ENCODE peak calls at places on chromosomes 12 and 14, in five cellular contexts. F, V, G, Q and N are unnamed samples. For H3K4me1, the result is how much of the 10 kb centered on the place peaks cover.

GRCh38 chr14:103915616-103916015 is 12.6 kb upstream of the TDRD9 start:
- DNase-seq in Q (no peak), F (no peak), V (no peak), G (no peak), N (no peak)

GRCh38 chr14:51521764-51522163 is 129.9 kb upstream of the FRMD6 start:
- DNase-seq in G (no peak), V (no peak), F (no peak), Q (no peak), N (no peak)

GRCh38 chr14:105588236-105588860 is 62.0 kb downstream of the TMEM121 start:
- DNase-seq in G (no peak), F (no peak), Q (no peak), V (no peak), N (no peak)

GRCh38 chr14:34562776-34563150 is 23.3 kb upstream of the EAPP start:
- DNase-seq in G (no peak), V (no peak), F (no peak), Q (no peak), N (no peak)

GRCh38 chr12:102765736-102766135 is 151.3 kb downstream of the PAH start:
- DNase-seq in V (no peak), G (no peak), F (no peak), Q (no peak), N (no peak)

GRCh38 chr12:121000530-121000929 is 15.8 kb downstream of the C12orf43 start:
- DNase-seq in Q (no peak), V (no peak), G (no peak), F (no peak), N (no peak)

GRCh38 chr14:94021416-94022157 is 4.6 kb upstream of the OTUB2 start:
- DNase-seq in F (no peak), V (no peak), G (no peak), Q (no peak), N (no peak)

GRCh38 chr14:105144666-105145380 is 23.8 kb downstream of the JAG2 start:
- DNase-seq in F (no peak), Q (peak), V (no peak), G (no peak), N (no peak)

GRCh38 chr14:104435147-104436046 is 144.2 kb upstream of the C14orf180 start:
- DNase-seq in G (no peak), Q (peak), F (no peak), V (no peak), N (no peak)

GRCh38 chr12:25701290-25701689 is 148.2 kb upstream of the LMNTD1 start:
- DNase-seq in G (no peak), Q (no peak), V (no peak), F (no peak), N (no peak)

GRCh38 chr12:34033628-34034296 is 11.5 kb downstream of the ALG10 start:
- DNase-seq in G (peak), Q (no peak), V (peak), F (peak), N (no peak)

GRCh38 chr14:73878436-73878835 is 8.2 kb upstream of the ZNF410 start:
- DNase-seq in F (no peak), V (no peak), G (no peak), Q (no peak), N (no peak)

GRCh38 chr12:121524196-121524930 is 56.5 kb downstream of the KDM2B start:
- DNase-seq in V (no peak), F (no peak), Q (peak), G (no peak), N (no peak)

GRCh38 chr14:40981247-40981646 is 625.4 kb upstream of the LRFN5 start:
- DNase-seq in Q (no peak), G (no peak), V (no peak), F (no peak), N (no peak)

GRCh38 chr14:100810861-100811461 is 15.0 kb upstream of the MEG3 start:
- DNase-seq in V (no peak), G (no peak), Q (peak), F (no peak), N (no peak)

GRCh38 chr14:100898465-100898864 is 5.1 kb downstream of the RTL1 start:
- DNase-seq in V (no peak), G (no peak), Q (no peak), F (no peak), N (no peak)

GRCh38 chr14:105165761-105166485 is 2.7 kb downstream of the JAG2 start:
- DNase-seq in Q (no peak), V (no peak), F (no peak), G (no peak), N (peak)

GRCh38 chr12:63857771-63858670 is 13.5 kb downstream of the SRGAP1 start:
- DNase-seq in Q (no peak), F (no peak), V (no peak), G (no peak), N (no peak)

GRCh38 chr12:75488553-75488952 is 8.0 kb downstream of the GLIPR1 start:
- DNase-seq in Q (no peak), F (no peak), V (no peak), G (peak), N (peak)

GRCh38 chr14:100577986-100578431 is 9.2 kb downstream of the BEGAIN start:
- DNase-seq in Q (peak), G (no peak), V (no peak), F (no peak), N (no peak)

GRCh38 chr12:94590428-94590827 is 59.9 kb downstream of the TMCC3 start:
- DNase-seq in Q (no peak), F (no peak), V (no peak), G (peak), N (no peak)

GRCh38 chr12:87425942-87426554 is 603.2 kb downstream of the C12orf50 start:
- DNase-seq in F (no peak), Q (no peak), V (no peak), G (peak), N (no peak)

GRCh38 chr14:106813477-106813823 is 1287.1 kb downstream of the TMEM121 start:
- DNase-seq in F (no peak), V (no peak), G (no peak), Q (no peak), N (no peak)

GRCh38 chr14:91119556-91120311 is 5.9 kb downstream of the DGLUCY start:
- DNase-seq in G (no peak), V (peak), Q (no peak), F (no peak), N (no peak)

GRCh38 chr14:85313801-85314207 is 216.1 kb upstream of the FLRT2 start:
- DNase-seq in V (peak), Q (no peak), F (no peak), G (no peak), N (no peak)

GRCh38 chr14:103546651-103547454 is 15.6 kb downstream of the BAG5 start:
- DNase-seq in V (peak), G (peak), Q (peak), F (peak), N (peak)

GRCh38 chr12:117850048-117850447 is 118.7 kb downstream of the KSR2 start:
- DNase-seq in F (no peak), V (peak), Q (no peak), G (peak), N (peak)

GRCh38 chr12:118397693-118398440 is 21.5 kb downstream of the SUDS3 start:
- DNase-seq in F (no peak), Q (no peak), V (no peak), G (no peak), N (peak)

GRCh38 chr14:22545842-22546721 is 42.9 kb downstream of the DAD1 start:
- DNase-seq in F (no peak), Q (no peak), V (peak), G (no peak), N (no peak)
- H3K4me1 ChIP-seq in F (half or more), Q (under half), V (under half), G (half or more), N (under half)

DNA sequence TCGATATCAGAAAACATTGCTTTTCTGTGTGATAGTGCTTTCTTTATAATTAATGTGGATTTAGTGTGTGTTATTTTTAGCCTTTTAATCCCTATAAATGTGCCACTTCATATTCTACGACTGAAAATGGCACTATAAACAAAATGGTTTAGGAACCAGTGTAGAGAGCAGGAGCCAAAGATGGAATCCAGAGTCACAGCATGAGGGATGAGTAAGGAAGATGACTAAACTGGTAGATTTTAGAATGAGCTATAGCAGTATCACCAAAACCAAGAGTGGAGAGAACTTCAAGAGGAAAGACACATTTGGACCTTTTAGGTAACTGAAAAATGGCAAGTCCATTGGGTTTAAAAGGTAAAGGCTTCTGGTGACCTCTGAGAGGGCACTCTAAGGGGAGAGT is 887.2 kb downstream of the NRXN3 start:
- DNase-seq in V (no peak), Q (no peak), F (no peak), G (no peak), N (no peak)
- H3K4me1 ChIP-seq in V (under half), Q (under half), F (under half), G (under half), N (under half)

GRCh38 chr14:95150910-95151309 is 6.4 kb downstream of the DICER1 start:
- DNase-seq in Q (no peak), F (no peak), G (no peak), V (no peak), N (no peak)
- H3K4me1 ChIP-seq in Q (under half), F (under half), G (half or more), V (under half), N (half or more)

DNA sequence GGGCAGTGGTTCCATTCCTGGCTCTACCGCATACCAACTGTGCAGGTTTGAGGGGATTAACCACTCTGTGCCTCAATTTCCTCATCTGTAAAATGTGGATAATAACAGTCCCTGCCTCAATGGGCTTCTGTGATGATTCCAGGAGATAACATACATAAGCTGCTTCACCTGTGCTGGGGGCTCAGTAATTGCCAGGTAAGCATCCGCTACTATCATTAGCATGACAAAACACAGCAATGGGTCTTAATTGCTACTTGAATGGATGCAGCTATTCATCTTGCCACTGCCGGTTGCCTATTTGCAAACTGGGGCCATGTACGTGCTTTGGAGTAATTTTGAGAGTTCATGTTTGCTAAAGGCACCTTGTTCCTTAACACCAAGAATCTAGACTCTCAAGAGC is 132.6 kb downstream of the TMEM132D start:
- DNase-seq in G (peak), V (no peak), Q (no peak), F (no peak), N (no peak)
- H3K4me1 ChIP-seq in G (under half), V (under half), Q (under half), F (under half), N (under half)

GRCh38 chr12:116169071-116169470 is 108.4 kb downstream of the MED13L start:
- DNase-seq in G (no peak), Q (no peak), V (no peak), F (no peak), N (no peak)
- H3K4me1 ChIP-seq in G (under half), Q (under half), V (under half), F (under half), N (under half)

DNA sequence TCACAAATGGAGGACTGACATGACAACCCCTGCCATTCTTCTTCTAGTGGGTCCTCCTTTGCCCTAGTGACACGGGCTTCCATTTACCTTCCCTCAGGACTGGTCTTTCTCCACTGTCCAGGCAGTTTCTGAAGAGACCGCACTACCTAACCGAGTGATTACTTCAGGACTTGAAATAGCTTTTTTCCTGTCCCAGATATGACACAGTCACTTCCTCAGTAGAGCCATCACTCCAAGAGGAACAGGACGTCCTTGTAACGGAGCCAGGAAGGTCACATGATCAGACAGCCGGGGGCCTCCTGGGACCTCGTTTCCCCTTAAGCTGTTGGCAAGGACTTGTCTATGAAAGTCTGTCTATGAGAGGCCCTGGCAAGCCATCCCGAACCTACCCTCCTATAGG is 62.3 kb downstream of the FOS start:
- DNase-seq in G (no peak), V (peak), F (no peak), Q (peak), N (peak)
- H3K4me1 ChIP-seq in G (under half), V (under half), F (under half), Q (under half), N (under half)

GRCh38 chr14:68306265-68306933 is 486.5 kb downstream of the ZFP36L1 start:
- DNase-seq in Q (no peak), G (no peak), F (no peak), V (no peak), N (no peak)
- H3K4me1 ChIP-seq in Q (under half), G (under half), F (under half), V (under half), N (under half)

GRCh38 chr12:124416516-124417395 is 121.9 kb downstream of the RFLNA start:
- DNase-seq in F (no peak), Q (no peak), G (no peak), V (no peak), N (no peak)
- H3K4me1 ChIP-seq in F (under half), Q (under half), G (under half), V (under half), N (under half)

GRCh38 chr12:46521145-46521544 is 148.6 kb upstream of the SLC38A2 start:
- DNase-seq in F (no peak), G (no peak), Q (no peak), V (no peak), N (no peak)

GRCh38 chr12:46523863-46524770 is 151.5 kb upstream of the SLC38A2 start:
- DNase-seq in Q (no peak), F (peak), G (no peak), V (peak), N (no peak)

GRCh38 chr12:46524778-46525177 is 152.2 kb upstream of the SLC38A2 start:
- DNase-seq in V (peak), Q (peak), G (peak), F (no peak), N (peak)

GRCh38 chr12:46523446-46523845 is 150.9 kb upstream of the SLC38A2 start:
- DNase-seq in V (no peak), Q (no peak), F (no peak), G (no peak), N (no peak)

GRCh38 chr12:46522141-46522540 is 149.6 kb upstream of the SLC38A2 start:
- DNase-seq in G (no peak), V (no peak), Q (no peak), F (no peak), N (no peak)
- H3K4me1 ChIP-seq in G (under half), V (under half), Q (under half), F (under half), N (under half)

GRCh38 chr14:99550387-99550992 is 53.5 kb downstream of the CCDC85C start:
- DNase-seq in G (no peak), Q (no peak), F (no peak), V (no peak), N (no peak)

GRCh38 chr14:99551034-99551922 is 52.7 kb downstream of the CCDC85C start:
- DNase-seq in Q (no peak), F (no peak), V (no peak), G (no peak), N (no peak)

GRCh38 chr14:99552021-99552553 is 51.9 kb downstream of the CCDC85C start:
- DNase-seq in V (no peak), G (no peak), Q (no peak), F (no peak), N (no peak)

GRCh38 chr14:99554184-99554583 is 49.8 kb downstream of the CCDC85C start:
- DNase-seq in Q (no peak), F (no peak), G (no peak), V (no peak), N (no peak)

DNA sequence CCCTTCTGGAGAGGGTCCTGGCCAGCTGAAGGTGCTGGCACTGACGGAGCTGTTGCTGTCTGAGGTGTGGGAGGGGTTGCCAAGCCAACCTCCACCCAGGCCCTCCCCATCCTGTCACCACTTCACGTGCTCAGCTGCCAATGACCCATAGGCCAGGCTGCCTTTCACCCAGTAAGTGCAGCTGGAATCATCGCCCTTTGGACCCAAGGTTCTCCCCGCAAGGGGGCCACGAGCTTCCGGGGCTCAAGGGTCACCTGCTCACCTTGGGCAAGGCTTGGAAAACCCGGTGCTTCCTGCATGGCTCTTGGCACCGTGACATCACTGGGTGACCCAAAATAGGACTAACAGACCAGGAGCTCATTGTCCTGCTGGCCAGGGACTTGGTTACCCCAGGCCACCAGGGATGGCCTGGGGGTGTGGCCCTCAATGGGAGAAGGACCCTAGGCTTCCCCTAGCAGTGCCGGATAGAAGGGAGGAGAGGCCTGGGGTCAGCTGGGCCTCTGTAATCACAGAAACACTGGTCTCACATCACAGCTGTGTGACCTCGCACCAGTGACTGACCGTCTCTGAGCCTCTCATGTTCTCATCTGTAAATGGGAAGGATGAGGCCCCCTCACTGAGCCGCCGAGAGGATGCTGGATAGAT is 51.3 kb downstream of the CCDC85C start:
- DNase-seq in V (no peak), Q (no peak), G (no peak), F (no peak), N (peak)
- H3K4me1 ChIP-seq in V (under half), Q (under half), G (under half), F (under half), N (under half)